ENCODE peak calls at places on chromosomes 3 and 15, in four cellular contexts. D is dermis blood vessel endothelial cell, M is progenitor cell of endocrine pancreas, Y is HTR-8/SVneo. P is an unnamed sample.

GRCh38 chr15:58425834-58426233 is 6.0 kb upstream of the LIPC start:
- DNase-seq in D (no peak), Y (no peak), M (no peak), P (no peak)

GRCh38 chr15:63946524-63947065 is 99.7 kb downstream of the DAPK2 start:
- DNase-seq in D (no peak), M (no peak), Y (no peak), P (no peak)

GRCh38 chr3:106255870-106256248 is 387.0 kb upstream of the CBLB start:
- DNase-seq in M (no peak), Y (no peak), D (no peak), P (no peak)

GRCh38 chr3:134476306-134476705 is 9.5 kb downstream of the ANAPC13 start:
- DNase-seq in D (no peak), M (no peak), Y (no peak), P (no peak)

GRCh38 chr3:155101398-155101797 is 21.3 kb downstream of the MME start:
- DNase-seq in M (no peak), D (no peak), Y (peak), P (no peak)

GRCh38 chr3:130093741-130094391 is 12.2 kb downstream of the ALG1L2 start:
- DNase-seq in Y (no peak), D (no peak), M (no peak), P (peak)

GRCh38 chr3:193030276-193030675 is 112.6 kb upstream of the MB21D2 start:
- DNase-seq in D (peak), M (no peak), Y (no peak), P (no peak)

GRCh38 chr15:66941791-66942190 is 123.6 kb upstream of the SMAD3 start:
- DNase-seq in M (no peak), Y (no peak), D (no peak), P (no peak)

GRCh38 chr3:150666167-150666566 is 37.6 kb downstream of the ERICH6 start:
- DNase-seq in Y (no peak), M (no peak), D (no peak), P (no peak)

GRCh38 chr15:68316061-68316804 is 38.7 kb downstream of the FEM1B start:
- DNase-seq in D (peak), M (no peak), Y (no peak), P (no peak)

GRCh38 chr3:12719984-12720656 is 38.9 kb downstream of the TMEM40 start:
- DNase-seq in Y (peak), D (peak), M (peak), P (peak)

GRCh38 chr3:47398218-47398617 is 17.4 kb downstream of the PTPN23 start:
- DNase-seq in Y (no peak), M (no peak), D (no peak), P (no peak)

GRCh38 chr3:53003320-53003719 is 42.6 kb downstream of the SFMBT1 start:
- DNase-seq in Y (no peak), D (no peak), M (no peak), P (no peak)

GRCh38 chr3:18657858-18658820 is 233.0 kb upstream of the SATB1 start:
- DNase-seq in M (no peak), D (no peak), Y (no peak), P (no peak)